ENCODE peak calls at places on chromosomes 4 and X, in four cellular contexts. V is fibroblast of lung; X is epithelial cell of proximal tubule; A is activated CD4-positive, alpha-beta T cell treated with anti-CD3 and anti-CD28 coated beads, Interleukin-2, amount 50 U/mL, for 1 hour. B is an unnamed sample.

GRCh38 chr4:24476209-24476781 is 108.1 kb downstream of the DHX15 start:
- DNase-seq in V (peak), A (no peak), X (no peak), B (no peak)

GRCh38 chrX:153688071-153688470 is 345 bp downstream of the SLC6A8 start:
- DNase-seq in A (no peak), V (no peak), X (no peak), B (no peak)

GRCh38 chr4:181301735-181302380 is 941.3 kb upstream of the TENM3 start:
- DNase-seq in V (peak), A (peak), X (no peak), B (no peak)

GRCh38 chrX:107673933-107674479 is 45.7 kb downstream of the PRPS1 start:
- DNase-seq in V (no peak), A (peak), X (no peak), B (peak)

GRCh38 chrX:109487640-109488039 is 5.8 kb upstream of the GUCY2F start:
- DNase-seq in X (no peak), V (no peak), A (no peak), B (no peak)

GRCh38 chr4:41142356-41142755 is 72.0 kb downstream of the APBB2 start:
- DNase-seq in A (no peak), X (no peak), V (no peak), B (no peak)

GRCh38 chrX:18010251-18010650 is 149.2 kb upstream of the RAI2 start:
- DNase-seq in A (no peak), X (no peak), V (no peak), B (no peak)

GRCh38 chr4:54879576-54879975 is 221.8 kb downstream of the KIT start:
- DNase-seq in A (no peak), X (no peak), V (peak), B (no peak)

GRCh38 chrX:132584936-132585335 is 96.1 kb upstream of the MBNL3 start:
- DNase-seq in V (no peak), A (no peak), X (no peak), B (no peak)

GRCh38 chr4:119666653-119667091 is 38.1 kb upstream of the PDE5A start:
- DNase-seq in V (no peak), A (no peak), X (no peak), B (no peak)

GRCh38 chr4:57850141-57850540 is 740.0 kb upstream of the IGFBP7 start:
- DNase-seq in A (no peak), X (no peak), V (no peak), B (no peak)

B was measured in effector memory CD8-positive, alpha-beta T cell.